ENCODE peak calls at places on chromosomes 7 and 10, in ten cellular contexts. T is neural crest cell, V is heart right ventricle, S is tibial nerve, Q is GM10248, G is A549, K is cardiac muscle cell, J is kidney, I is endothelial cell, X is IMR-90. M is an unnamed sample.

GRCh38 chr10:90751107-90751997 is 106.5 kb downstream of the HTR7 start:
- DNase-seq in T (peak; percentile 30), V (no peak), S (no peak), Q (peak; percentile 42), G (peak; percentile 63), K (peak; percentile 61), J (no peak), I (peak; percentile 62), X (peak; percentile 42), M (no peak)

GRCh38 chr7:1806354-1806753 is 136.3 kb downstream of the ELFN1 start:
- DNase-seq in T (no peak), V (no peak), S (no peak), Q (no peak), G (no peak), K (no peak), J (peak; percentile 36), I (no peak), X (no peak), M (no peak)

GRCh38 chr10:64283621-64284020 is 762.4 kb downstream of the REEP3 start:
- DNase-seq in T (no peak), V (no peak), S (no peak), Q (no peak), G (no peak), K (no peak), J (no peak), I (no peak), X (no peak), M (no peak)

GRCh38 chr10:88983206-88983605 is 7.4 kb upstream of the FAS start:
- DNase-seq in T (no peak), V (no peak), S (no peak), Q (no peak), G (no peak), K (peak; percentile 65), J (no peak), I (no peak), X (peak; percentile 35), M (no peak)

GRCh38 chr7:24783731-24784130 is 26.5 kb upstream of the GSDME start:
- DNase-seq in T (no peak), V (no peak), S (no peak), Q (no peak), G (no peak), K (no peak), J (no peak), I (no peak), X (no peak), M (no peak)

GRCh38 chr7:391411-391951 is 101.5 kb downstream of the FOXL3 start:
- DNase-seq in T (no peak), V (no peak), S (no peak), Q (no peak), G (no peak), K (no peak), J (peak; percentile 72), I (no peak), X (no peak), M (no peak)

GRCh38 chr10:72124984-72125383 is 36.6 kb upstream of the SPOCK2 start:
- DNase-seq in T (no peak), V (no peak), S (no peak), Q (no peak), G (no peak), K (peak; percentile 14), J (no peak), I (no peak), X (peak; percentile 77), M (no peak)

GRCh38 chr7:107999814-108000560 is 3.0 kb downstream of the LAMB1 start:
- DNase-seq in T (no peak), V (no peak), S (no peak), Q (no peak), G (no peak), K (no peak), J (no peak), I (no peak), X (peak; percentile 60), M (no peak)

GRCh38 chr7:92135490-92135889 is 1.2 kb upstream of the CYP51A1 start:
- DNase-seq in T (no peak), V (no peak), S (no peak), Q (no peak), G (no peak), K (peak; percentile 73), J (no peak), I (no peak), X (no peak), M (no peak)

GRCh38 chr7:71165708-71166107 is 33.8 kb downstream of the GALNT17 start:
- DNase-seq in T (no peak), V (no peak), S (no peak), Q (no peak), G (no peak), K (no peak), J (no peak), I (no peak), X (no peak), M (no peak)

GRCh38 chr10:1369197-1369596 is 313.0 kb downstream of the WDR37 start:
- DNase-seq in T (no peak), V (no peak), S (no peak), Q (no peak), G (no peak), K (no peak), J (no peak), I (no peak), X (no peak), M (no peak)

GRCh38 chr7:76513817-76514799 is 3.8 kb downstream of the UPK3B start:
- DNase-seq in T (no peak), V (no peak), S (no peak), Q (no peak), G (no peak), K (no peak), J (peak; percentile 76), I (no peak), X (no peak), M (no peak)

GRCh38 chr7:76515999-76516443 is 5.7 kb downstream of the UPK3B start:
- DNase-seq in T (no peak), V (no peak), S (no peak), Q (peak; percentile 77), G (no peak), K (peak; percentile 58), J (no peak), I (peak; percentile 78), X (peak; percentile 23), M (no peak)

GRCh38 chr7:76514926-76515325 is 4.6 kb downstream of the UPK3B start:
- DNase-seq in T (no peak), V (no peak), S (no peak), Q (no peak), G (no peak), K (no peak), J (peak; percentile 70), I (no peak), X (no peak), M (no peak)

GRCh38 chr7:76509931-76510877 is at the start of gene UPK3B:
- DNase-seq in T (no peak), V (no peak), S (no peak), Q (no peak), G (no peak), K (peak; percentile 7), J (peak; percentile 77), I (no peak), X (no peak), M (no peak)

GRCh38 chr7:76512941-76513816 is 2.8 kb downstream of the UPK3B start:
- DNase-seq in T (peak; percentile 31), V (no peak), S (no peak), Q (no peak), G (peak; percentile 68), K (peak; percentile 19), J (peak; percentile 73), I (peak; percentile 64), X (no peak), M (no peak)
- TF ChIP-seq CTCF in T (peak; percentile 44), V (no peak), S (peak; percentile 26), Q (no peak), G (peak; percentile 34), K (peak; percentile 38), J (no peak), I (peak; percentile 65), X (peak; percentile 26), M (no peak)

GRCh38 chr7:50774299-50774698 is 8.4 kb downstream of the GRB10 start:
- DNase-seq in T (no peak), V (no peak), S (no peak), Q (no peak), G (no peak), K (no peak), J (no peak), I (no peak), X (no peak), M (no peak)
- TF ChIP-seq CTCF in T (no peak), V (no peak), S (no peak), Q (no peak), G (no peak), K (no peak), J (no peak), I (no peak), X (no peak), M (no peak)

GRCh38 chr7:100008525-100008924 is 6.9 kb upstream of the ZKSCAN1 start:
- DNase-seq in T (no peak), V (no peak), S (no peak), Q (no peak), G (no peak), K (no peak), J (no peak), I (no peak), X (no peak), M (no peak)
- TF ChIP-seq CTCF in T (no peak), V (no peak), S (no peak), Q (no peak), G (no peak), K (no peak), J (no peak), I (no peak), X (no peak), M (no peak)

DNA sequence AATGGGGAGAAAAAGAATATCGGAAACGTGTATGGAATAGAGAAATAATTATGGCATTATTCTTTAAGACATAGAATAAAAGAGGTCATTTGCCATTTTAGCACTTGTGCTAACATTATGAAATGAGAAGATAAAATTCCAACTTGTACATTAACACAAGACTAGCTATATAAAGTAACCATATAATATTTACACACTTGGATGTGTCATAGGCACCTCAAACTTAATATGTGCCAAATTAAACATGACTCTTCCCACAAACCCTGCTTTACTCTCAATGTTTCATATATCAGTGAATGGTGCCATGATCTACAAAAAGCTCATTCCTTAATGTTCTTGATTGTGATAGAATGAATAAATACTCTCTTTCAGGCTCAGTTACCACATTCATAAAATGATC is 4.1 kb upstream of the MINDY3 start:
- DNase-seq in T (no peak), V (no peak), S (no peak), Q (no peak), G (no peak), K (no peak), J (no peak), I (no peak), X (no peak), M (no peak)
- TF ChIP-seq CTCF in T (no peak), V (no peak), S (no peak), Q (no peak), G (no peak), K (no peak), J (no peak), I (no peak), X (no peak), M (no peak)

GRCh38 chr7:146331369-146331768 is 214.8 kb downstream of the CNTNAP2 start:
- DNase-seq in T (no peak), V (no peak), S (no peak), Q (no peak), G (no peak), K (no peak), J (no peak), I (no peak), X (no peak), M (no peak)
- TF ChIP-seq CTCF in T (no peak), V (no peak), S (no peak), Q (no peak), G (no peak), K (no peak), J (no peak), I (no peak), X (no peak), M (no peak)

M was measured in omental fat pad.